ENCODE peak calls at places on chromosome 12, in nine cellular contexts. P is fibroblast of villous mesenchyme, H is GM20000, C is tibial artery, Z is colonic mucosa, L is ascending aorta, E is choroid plexus epithelial cell, M is A673, N is astrocyte. G is an unnamed sample.

GRCh38 chr12:110312581-110313360 is 31.7 kb downstream of the ATP2A2 start:
- DNase-seq in P (peak; percentile 78), H (no peak), C (no peak), Z (no peak), L (no peak), E (peak; percentile 82), M (peak; percentile 74), N (peak; percentile 68), G (peak; percentile 74)

GRCh38 chr12:13181375-13182070 is 15.0 kb upstream of the EMP1 start:
- DNase-seq in P (peak; percentile 51), H (no peak), C (no peak), Z (peak; percentile 6), L (no peak), E (no peak), M (no peak), N (no peak), G (no peak)

GRCh38 chr12:44015333-44015941 is 179.6 kb downstream of the TMEM117 start:
- DNase-seq in P (peak; percentile 51), H (peak; percentile 39), C (no peak), Z (no peak), L (no peak), E (peak; percentile 68), M (peak; percentile 90), N (peak; percentile 36), G (peak; percentile 67)

GRCh38 chr12:42094277-42094676 is 50.4 kb downstream of the GXYLT1 start:
- DNase-seq in P (peak; percentile 80), H (no peak), C (no peak), Z (no peak), L (no peak), E (peak; percentile 79), M (peak; percentile 67), N (peak; percentile 68), G (peak; percentile 28)

GRCh38 chr12:112987561-112987960 is 9.2 kb downstream of the OAS2 start:
- DNase-seq in P (no peak), H (no peak), C (no peak), Z (no peak), L (no peak), E (no peak), M (no peak), N (no peak), G (no peak)

GRCh38 chr12:57127101-57127709 is 1.1 kb upstream of the LRP1 start:
- DNase-seq in P (no peak), H (peak; percentile 51), C (peak; percentile 96), Z (peak; percentile 94), L (peak; percentile 88), E (no peak), M (no peak), N (no peak), G (no peak)

GRCh38 chr12:2341871-2342270 is 289.1 kb downstream of the CACNA1C start:
- DNase-seq in P (peak; percentile 94), H (no peak), C (no peak), Z (no peak), L (no peak), E (peak; percentile 82), M (peak; percentile 60), N (peak; percentile 80), G (peak; percentile 83)

GRCh38 chr12:20184514-20184913 is 183.8 kb upstream of the PDE3A start:
- DNase-seq in P (no peak), H (no peak), C (no peak), Z (no peak), L (no peak), E (no peak), M (no peak), N (no peak), G (no peak)

GRCh38 chr12:124428136-124428791 is 133.4 kb downstream of the RFLNA start:
- DNase-seq in P (peak; percentile 98), H (no peak), C (no peak), Z (no peak), L (no peak), E (peak; percentile 83), M (no peak), N (peak; percentile 75), G (peak; percentile 76)

GRCh38 chr12:116318738-116319050 is 41.2 kb upstream of the MED13L start:
- DNase-seq in P (no peak), H (no peak), C (no peak), Z (no peak), L (peak; percentile 67), E (no peak), M (no peak), N (no peak), G (no peak)

GRCh38 chr12:97182719-97183118 is 275.7 kb downstream of the NEDD1 start:
- DNase-seq in P (no peak), H (no peak), C (no peak), Z (no peak), L (no peak), E (no peak), M (no peak), N (no peak), G (no peak)

GRCh38 chr12:127886821-127887220 is 380.1 kb upstream of the TMEM132C start:
- DNase-seq in P (no peak), H (no peak), C (no peak), Z (no peak), L (no peak), E (no peak), M (no peak), N (no peak), G (no peak)

DNA sequence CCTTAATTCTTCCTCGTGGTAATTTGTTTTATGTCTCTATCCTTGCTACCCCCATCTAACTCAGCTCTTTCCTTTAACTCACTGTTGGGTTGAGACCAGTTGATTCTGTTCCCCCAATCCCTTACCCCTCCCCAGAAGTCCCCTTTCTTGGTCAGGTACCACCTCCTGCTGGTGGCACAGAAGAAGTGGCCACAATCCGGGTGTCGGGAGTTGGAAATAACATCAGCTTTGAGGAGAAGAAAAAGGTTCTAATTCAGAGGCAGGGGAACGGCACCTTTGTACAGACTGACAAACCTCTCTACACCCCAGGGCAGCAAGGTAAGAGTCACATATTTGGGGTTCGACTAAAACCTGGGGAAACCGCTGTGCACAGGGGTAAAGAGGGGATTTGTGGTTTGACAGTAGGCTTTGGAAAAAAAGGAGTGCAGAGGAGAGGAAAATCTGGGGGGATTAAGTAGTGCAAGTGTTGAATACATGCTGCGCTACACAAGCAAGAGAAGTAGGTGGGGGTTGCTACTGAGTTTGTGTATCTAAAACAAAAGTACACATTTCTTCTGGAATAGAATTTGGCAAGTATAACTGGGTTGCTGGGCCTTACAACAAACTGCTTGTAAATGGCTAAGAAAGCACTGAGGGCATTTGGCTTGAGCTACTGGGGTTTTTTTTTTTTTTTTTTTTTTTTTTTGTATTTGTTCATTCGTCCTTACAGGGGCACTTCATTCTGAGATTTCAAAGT is 1.3 kb downstream of the A2ML1 start:
- DNase-seq in P (peak; percentile 33), H (no peak), C (no peak), Z (no peak), L (no peak), E (peak; percentile 56), M (peak; percentile 43), N (peak; percentile 16), G (peak; percentile 17)
- TF ChIP-seq CTCF in P (peak; percentile 77), H (peak; percentile 15), C (peak; percentile 77), Z (no peak), L (peak; percentile 73), E (peak; percentile 87), M (peak; percentile 66), N (peak; percentile 42), G (peak; percentile 64)

GRCh38 chr12:45130881-45131281 is 80.0 kb upstream of the DBX2 start:
- DNase-seq in P (peak; percentile 56), H (peak; percentile 59), C (no peak), Z (peak; percentile 41), L (peak; percentile 69), E (peak; percentile 73), M (peak; percentile 84), N (peak; percentile 59), G (peak; percentile 62)
- TF ChIP-seq CTCF in P (peak; percentile 72), H (peak; percentile 47), C (peak; percentile 49), Z (peak; percentile 26), L (peak; percentile 20), E (peak; percentile 84), M (peak; percentile 85), N (peak; percentile 73), G (peak; percentile 72)

DNA sequence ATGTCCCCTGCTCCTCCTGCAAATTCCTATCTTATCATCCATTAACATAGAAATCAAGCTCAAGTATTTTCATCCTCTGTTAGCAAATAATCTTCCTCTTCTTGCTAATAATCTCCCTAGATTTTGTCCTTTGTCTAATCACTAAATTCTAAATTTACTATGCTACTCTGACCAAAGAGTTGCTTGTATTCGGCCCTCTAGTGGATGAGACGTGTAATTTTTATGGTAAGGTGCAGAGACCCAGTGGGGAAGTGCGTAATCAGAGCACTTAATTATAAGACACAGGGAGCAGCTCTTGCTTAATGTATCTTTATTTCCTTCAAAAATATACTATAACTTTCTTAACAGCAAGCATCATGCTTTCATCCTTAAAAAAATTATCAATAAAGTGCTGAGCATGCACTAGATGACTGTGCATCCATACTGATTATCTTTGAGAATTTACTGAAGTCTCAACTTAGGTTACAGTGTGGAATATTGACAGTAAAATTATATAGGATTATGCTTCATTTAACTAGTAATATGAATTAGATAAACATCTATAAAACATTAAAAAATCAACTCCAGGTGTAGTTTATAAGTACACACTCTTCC is 212.6 kb downstream of the SLC16A7 start:
- DNase-seq in P (peak; percentile 47), H (peak; percentile 50), C (no peak), Z (no peak), L (no peak), E (peak; percentile 66), M (peak; percentile 34), N (peak; percentile 16), G (peak; percentile 48)
- TF ChIP-seq CTCF in P (peak; percentile 78), H (peak; percentile 60), C (peak; percentile 70), Z (peak; percentile 63), L (peak; percentile 39), E (peak; percentile 77), M (peak; percentile 75), N (peak; percentile 80), G (peak; percentile 86)

GRCh38 chr12:22631863-22632463 is 7.0 kb downstream of the ETNK1 start:
- DNase-seq in P (peak; percentile 32), H (no peak), C (no peak), Z (no peak), L (no peak), E (peak; percentile 52), M (peak; percentile 33), N (no peak), G (peak; percentile 13)
- TF ChIP-seq CTCF in P (peak; percentile 61), H (no peak), C (peak; percentile 60), Z (peak; percentile 62), L (peak; percentile 17), E (peak; percentile 51), M (peak; percentile 71), N (peak; percentile 46), G (peak; percentile 66)

GRCh38 chr12:54379401-54380201 is 4.9 kb downstream of the ZNF385A start:
- DNase-seq in P (peak; percentile 86), H (peak; percentile 94), C (peak; percentile 93), Z (peak; percentile 95), L (peak; percentile 94), E (peak; percentile 87), M (peak; percentile 95), N (peak; percentile 51), G (peak; percentile 79)
- TF ChIP-seq CTCF in P (peak; percentile 100), H (peak; percentile 100), C (peak; percentile 100), Z (peak; percentile 100), L (peak; percentile 99), E (peak; percentile 100), M (peak; percentile 100), N (peak; percentile 100), G (peak; percentile 100)